ENCODE peak calls at places on chromosomes 7 and 10, in seven cellular contexts. One of them, this sample, is unnamed.

GRCh38 chr7:45563401-45563800 is 10.8 kb upstream of the ADCY1 start:
- DNase-seq in lung: no peak
- DNase-seq in EL: no peak
- DNase-seq in left colon: no peak
- DNase-seq in MCF 10A: no peak
- DNase-seq in SK-N-SH: no peak
- DNase-seq in NCI-H1436: no peak
- DNase-seq in this sample: no peak

GRCh38 chr10:36351159-36351558 is 709.1 kb upstream of the FZD8 start:
- DNase-seq in lung: no peak
- DNase-seq in EL: no peak
- DNase-seq in left colon: no peak
- DNase-seq in MCF 10A: no peak
- DNase-seq in SK-N-SH: no peak
- DNase-seq in NCI-H1436: no peak
- DNase-seq in this sample: no peak

GRCh38 chr10:17833656-17834055 is 24.5 kb downstream of the MRC1 start:
- DNase-seq in lung: no peak
- DNase-seq in EL: no peak
- DNase-seq in left colon: no peak
- DNase-seq in MCF 10A: no peak
- DNase-seq in SK-N-SH: no peak
- DNase-seq in NCI-H1436: no peak
- DNase-seq in this sample: no peak

GRCh38 chr7:77800158-77800557 is 1.6 kb downstream of the PHTF2 start:
- DNase-seq in lung: no peak
- DNase-seq in EL: peak; percentile 24
- DNase-seq in left colon: no peak
- DNase-seq in MCF 10A: no peak
- DNase-seq in SK-N-SH: no peak
- DNase-seq in NCI-H1436: no peak
- DNase-seq in this sample: no peak

GRCh38 chr7:65966167-65966566 is 15.8 kb downstream of the GUSB start:
- DNase-seq in lung: no peak
- DNase-seq in EL: no peak
- DNase-seq in left colon: no peak
- DNase-seq in MCF 10A: no peak
- DNase-seq in SK-N-SH: no peak
- DNase-seq in NCI-H1436: no peak
- DNase-seq in this sample: no peak

GRCh38 chr7:74656421-74656910 is 1.1 kb upstream of the GTF2I start:
- DNase-seq in lung: peak; percentile 51
- DNase-seq in EL: peak; percentile 23
- DNase-seq in left colon: peak; percentile 58
- DNase-seq in MCF 10A: peak; percentile 41
- DNase-seq in SK-N-SH: peak; percentile 84
- DNase-seq in NCI-H1436: peak; percentile 34
- DNase-seq in this sample: peak; percentile 52

GRCh38 chr10:33106767-33107166 is 148.7 kb upstream of the ITGB1 start:
- DNase-seq in lung: no peak
- DNase-seq in EL: no peak
- DNase-seq in left colon: no peak
- DNase-seq in MCF 10A: no peak
- DNase-seq in SK-N-SH: no peak
- DNase-seq in NCI-H1436: no peak
- DNase-seq in this sample: no peak

GRCh38 chr7:144454256-144455039 is 51.0 kb upstream of the NOBOX start:
- DNase-seq in lung: no peak
- DNase-seq in EL: no peak
- DNase-seq in left colon: no peak
- DNase-seq in MCF 10A: peak; percentile 4
- DNase-seq in SK-N-SH: peak; percentile 11
- DNase-seq in NCI-H1436: no peak
- DNase-seq in this sample: no peak

GRCh38 chr10:24406809-24407483 is 198.0 kb downstream of the KIAA1217 start:
- DNase-seq in lung: no peak
- DNase-seq in EL: no peak
- DNase-seq in left colon: no peak
- DNase-seq in MCF 10A: no peak
- DNase-seq in SK-N-SH: no peak
- DNase-seq in NCI-H1436: no peak
- DNase-seq in this sample: no peak

GRCh38 chr10:24645022-24645421 is 78.7 kb downstream of the ARHGAP21 start:
- DNase-seq in lung: no peak
- DNase-seq in EL: no peak
- DNase-seq in left colon: no peak
- DNase-seq in MCF 10A: no peak
- DNase-seq in SK-N-SH: no peak
- DNase-seq in NCI-H1436: no peak
- DNase-seq in this sample: no peak

GRCh38 chr7:132765861-132766260 is 189.6 kb upstream of the PLXNA4 start:
- DNase-seq in lung: no peak
- DNase-seq in EL: no peak
- DNase-seq in left colon: no peak
- DNase-seq in MCF 10A: no peak
- DNase-seq in SK-N-SH: no peak
- DNase-seq in NCI-H1436: no peak
- DNase-seq in this sample: no peak

GRCh38 chr7:82699773-82700186 is 256.2 kb upstream of the CACNA2D1 start:
- DNase-seq in lung: no peak
- DNase-seq in EL: peak; percentile 61
- DNase-seq in left colon: peak; percentile 45
- DNase-seq in MCF 10A: peak; percentile 44
- DNase-seq in SK-N-SH: no peak
- DNase-seq in NCI-H1436: no peak
- DNase-seq in this sample: no peak

GRCh38 chr10:104521901-104522827 is 118.9 kb upstream of the SORCS3 start:
- DNase-seq in lung: no peak
- DNase-seq in EL: peak; percentile 9
- DNase-seq in left colon: no peak
- DNase-seq in MCF 10A: no peak
- DNase-seq in SK-N-SH: peak; percentile 63
- DNase-seq in NCI-H1436: no peak
- DNase-seq in this sample: no peak

GRCh38 chr7:27581906-27582305 is 80.8 kb downstream of the HIBADH start:
- DNase-seq in lung: no peak
- DNase-seq in EL: no peak
- DNase-seq in left colon: no peak
- DNase-seq in MCF 10A: no peak
- DNase-seq in SK-N-SH: no peak
- DNase-seq in NCI-H1436: no peak
- DNase-seq in this sample: no peak

GRCh38 chr10:73924935-73925334 is 14.0 kb downstream of the PLAU start:
- DNase-seq in lung: no peak
- DNase-seq in EL: no peak
- DNase-seq in left colon: no peak
- DNase-seq in MCF 10A: no peak
- DNase-seq in SK-N-SH: no peak
- DNase-seq in NCI-H1436: no peak
- DNase-seq in this sample: no peak

GRCh38 chr10:121627810-121628209 is 29.6 kb upstream of the FGFR2 start:
- DNase-seq in lung: no peak
- DNase-seq in EL: no peak
- DNase-seq in left colon: no peak
- DNase-seq in MCF 10A: no peak
- DNase-seq in SK-N-SH: no peak
- DNase-seq in NCI-H1436: no peak
- DNase-seq in this sample: no peak

GRCh38 chr10:74748632-74749031 is 77.8 kb upstream of the KAT6B start:
- DNase-seq in lung: no peak
- DNase-seq in EL: no peak
- DNase-seq in left colon: no peak
- DNase-seq in MCF 10A: no peak
- DNase-seq in SK-N-SH: no peak
- DNase-seq in NCI-H1436: no peak
- DNase-seq in this sample: no peak

GRCh38 chr10:131997366-131998049 is 15.8 kb upstream of the BNIP3 start:
- DNase-seq in lung: peak; percentile 90
- DNase-seq in EL: peak; percentile 75
- DNase-seq in left colon: peak; percentile 68
- DNase-seq in MCF 10A: peak; percentile 87
- DNase-seq in SK-N-SH: no peak
- DNase-seq in NCI-H1436: no peak
- DNase-seq in this sample: no peak

GRCh38 chr10:82736305-82736704 is 861.3 kb downstream of the NRG3 start:
- DNase-seq in lung: no peak
- DNase-seq in EL: no peak
- DNase-seq in left colon: no peak
- DNase-seq in MCF 10A: no peak
- DNase-seq in SK-N-SH: no peak
- DNase-seq in NCI-H1436: no peak
- DNase-seq in this sample: no peak

GRCh38 chr10:123134058-123134914 is 1.5 kb upstream of the HMX3 start:
- DNase-seq in lung: no peak
- DNase-seq in EL: no peak
- DNase-seq in left colon: no peak
- DNase-seq in MCF 10A: no peak
- DNase-seq in SK-N-SH: no peak
- DNase-seq in NCI-H1436: no peak
- DNase-seq in this sample: peak; percentile 43